ENCODE peak calls at places on chromosomes 2 and 18, in seven cellular contexts. S, U, W, M, A, Q and T are unnamed samples.

GRCh38 chr2:222891890-222892289 is 31.1 kb downstream of the ACSL3 start:
- DNase-seq in S (no peak), U (no peak), W (no peak), M (no peak), A (no peak), Q (no peak), T (no peak)

GRCh38 chr2:128651000-128651399 is 332.3 kb upstream of the HS6ST1 start:
- DNase-seq in S (no peak), U (no peak), W (no peak), M (no peak), A (no peak), Q (no peak), T (no peak)

GRCh38 chr2:122830157-122830556 is 1074.7 kb downstream of the TSN start:
- DNase-seq in S (no peak), U (no peak), W (no peak), M (no peak), A (no peak), Q (no peak), T (no peak)

GRCh38 chr18:67475673-67476072 is 40.8 kb downstream of the DSEL start:
- DNase-seq in S (no peak), U (peak), W (no peak), M (no peak), A (no peak), Q (no peak), T (no peak)

GRCh38 chr2:161063074-161063945 is 96.9 kb upstream of the TANK start:
- DNase-seq in S (peak), U (peak), W (peak), M (peak), A (peak), Q (peak), T (peak)

GRCh38 chr18:51447351-51447896 is 249.9 kb upstream of the MEX3C start:
- DNase-seq in S (no peak), U (no peak), W (no peak), M (no peak), A (no peak), Q (no peak), T (peak)

GRCh38 chr18:6757966-6758365 is 28.4 kb downstream of the ARHGAP28 start:
- DNase-seq in S (peak), U (peak), W (no peak), M (no peak), A (peak), Q (no peak), T (no peak)

GRCh38 chr2:158755738-158756137 is 39.4 kb upstream of the DAPL1 start:
- DNase-seq in S (no peak), U (no peak), W (no peak), M (no peak), A (no peak), Q (peak), T (no peak)

GRCh38 chr18:9094307-9095226 is 7.9 kb upstream of the NDUFV2 start:
- DNase-seq in S (peak), U (peak), W (peak), M (no peak), A (peak), Q (no peak), T (no peak)

GRCh38 chr2:69994166-69994565 is 32.7 kb upstream of the ASPRV1 start:
- DNase-seq in S (no peak), U (no peak), W (no peak), M (peak), A (no peak), Q (no peak), T (no peak)

GRCh38 chr2:47551800-47552525 is 149.0 kb downstream of the MSH2 start:
- DNase-seq in S (no peak), U (no peak), W (no peak), M (no peak), A (no peak), Q (no peak), T (no peak)

DNA sequence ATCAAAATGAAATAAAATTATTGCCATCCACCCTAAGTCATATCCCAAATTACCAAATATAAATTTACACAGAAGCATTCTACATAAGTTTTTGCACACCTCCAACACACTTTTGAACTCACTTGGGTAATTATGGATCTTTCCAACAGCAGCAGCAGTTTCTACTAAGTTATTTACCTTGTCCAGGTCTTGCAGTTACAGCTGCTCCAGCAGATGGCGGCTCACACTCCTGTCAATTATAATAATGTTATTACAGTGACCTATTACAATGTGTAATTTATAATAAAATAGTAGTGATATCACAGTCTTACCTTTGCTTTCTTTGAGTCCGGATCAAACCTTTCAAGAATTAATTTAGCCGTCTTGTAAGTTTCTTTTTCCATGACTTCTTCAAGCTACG is 37.9 kb downstream of the LNPK start:
- DNase-seq in S (no peak), U (no peak), W (no peak), M (no peak), A (no peak), Q (no peak), T (no peak)
- TF ChIP-seq CTCF in S (peak), U (no peak), W (peak), M (peak), A (no peak), Q (peak), T (no peak)

GRCh38 chr2:63697160-63697559 is 108.4 kb downstream of the MDH1 start:
- DNase-seq in S (no peak), U (no peak), W (no peak), M (no peak), A (no peak), Q (no peak), T (no peak)

GRCh38 chr2:63695583-63695982 is 106.8 kb downstream of the MDH1 start:
- DNase-seq in S (no peak), U (no peak), W (no peak), M (no peak), A (no peak), Q (no peak), T (no peak)

GRCh38 chr2:63696496-63696895 is 107.7 kb downstream of the MDH1 start:
- DNase-seq in S (no peak), U (no peak), W (no peak), M (no peak), A (no peak), Q (no peak), T (no peak)

DNA sequence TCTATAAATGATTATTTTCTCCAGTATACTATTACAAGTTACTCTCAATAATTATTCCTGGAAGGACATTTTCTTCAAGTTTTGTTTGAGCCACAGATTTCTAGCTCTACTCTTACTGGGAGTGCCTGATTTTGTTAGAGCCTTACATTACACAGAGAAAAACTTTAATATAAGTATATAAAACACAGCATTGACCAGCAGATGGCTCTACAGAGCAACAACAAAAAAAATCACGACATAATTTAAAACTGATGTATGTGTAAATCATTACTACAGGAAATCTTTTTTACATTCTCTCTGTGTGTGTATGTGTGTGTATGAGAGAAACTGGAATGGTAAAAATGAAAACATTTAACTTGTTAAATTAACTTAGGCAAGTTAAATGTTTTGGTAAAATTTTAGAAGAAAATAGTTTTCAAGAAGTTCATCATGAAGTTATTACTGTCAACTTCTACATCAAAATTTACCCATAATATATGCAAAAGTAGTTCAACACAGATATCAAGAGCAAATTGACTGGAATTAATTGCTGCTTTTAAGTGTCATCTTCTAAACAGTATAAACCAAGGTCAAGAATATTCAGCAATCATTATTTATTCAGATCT is 103.3 kb downstream of the MDH1 start:
- DNase-seq in S (peak), U (no peak), W (peak), M (no peak), A (peak), Q (peak), T (no peak)
- TF ChIP-seq CTCF in S (peak), U (peak), W (peak), M (peak), A (peak), Q (peak), T (peak)

GRCh38 chr2:218366621-218367414 is 10.2 kb downstream of the CATIP start:
- DNase-seq in S (no peak), U (no peak), W (no peak), M (no peak), A (no peak), Q (no peak), T (no peak)

GRCh38 chr2:218368150-218368528 is 11.5 kb downstream of the CATIP start:
- DNase-seq in S (no peak), U (no peak), W (no peak), M (no peak), A (no peak), Q (no peak), T (no peak)

GRCh38 chr2:218369374-218369773 is 12.7 kb upstream of the SLC11A1 start:
- DNase-seq in S (no peak), U (no peak), W (no peak), M (no peak), A (no peak), Q (no peak), T (no peak)

GRCh38 chr2:218368621-218369153 is 12.0 kb downstream of the CATIP start:
- DNase-seq in S (peak), U (no peak), W (no peak), M (no peak), A (no peak), Q (peak), T (no peak)

DNA sequence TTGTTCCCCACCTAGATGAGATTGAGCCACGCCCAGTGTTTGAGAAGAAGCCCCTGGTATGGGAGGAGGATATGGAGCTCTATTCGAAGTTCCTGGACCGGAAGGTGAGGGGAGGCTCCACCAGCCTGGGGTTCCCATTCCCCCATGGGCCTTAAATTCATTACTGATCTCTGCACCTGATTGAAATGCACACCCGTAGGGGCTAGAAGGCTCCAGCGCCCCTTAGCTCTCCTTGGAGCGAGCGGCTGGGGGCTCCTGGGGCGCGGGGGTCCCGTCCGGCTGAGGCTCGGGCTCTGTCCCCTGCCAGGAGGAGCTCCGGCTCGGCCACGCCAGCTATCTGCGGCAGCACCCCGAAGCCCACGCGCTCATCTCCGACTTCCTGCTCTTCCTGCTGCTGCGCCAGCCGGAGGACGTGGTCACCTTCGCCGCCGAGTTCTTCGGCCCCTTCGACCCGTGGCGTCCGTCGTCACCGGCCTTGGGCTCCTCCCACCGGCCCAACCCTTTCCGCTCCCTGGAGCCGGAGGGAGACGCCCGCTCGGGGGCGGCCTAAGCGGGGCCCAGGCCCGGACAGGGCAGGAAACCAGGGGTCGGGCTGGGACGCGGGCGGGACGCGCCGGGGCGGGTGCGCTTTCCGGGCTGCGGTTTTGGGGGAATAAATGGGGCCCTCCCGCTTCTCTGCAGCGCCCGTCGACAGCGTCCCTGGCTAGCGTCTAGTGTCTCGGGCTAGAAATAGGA is 10.9 kb downstream of the CATIP start:
- DNase-seq in S (no peak), U (no peak), W (peak), M (no peak), A (peak), Q (peak), T (peak)
- TF ChIP-seq CTCF in S (no peak), U (no peak), W (no peak), M (no peak), A (no peak), Q (no peak), T (no peak)

DNA sequence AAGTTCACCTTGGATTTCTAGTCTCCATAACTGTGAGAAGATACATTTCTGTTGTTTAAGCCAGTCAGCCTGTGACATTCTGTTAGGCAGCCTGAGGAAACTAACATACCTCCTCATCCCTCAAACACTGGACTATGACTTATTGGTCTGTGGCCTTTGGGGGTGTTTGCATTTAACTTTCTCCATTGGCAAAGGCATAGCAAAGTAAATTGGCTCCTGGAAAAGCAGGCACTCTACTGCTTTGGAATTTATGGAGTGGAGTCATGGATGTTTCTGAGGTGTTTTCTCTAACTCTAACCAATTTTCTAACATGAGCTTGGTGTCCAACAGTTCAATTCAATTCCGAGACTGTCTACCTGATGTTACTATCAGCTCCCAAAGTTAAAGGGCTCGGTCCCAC is 48.9 kb upstream of the CTLA4 start:
- DNase-seq in S (no peak), U (no peak), W (no peak), M (no peak), A (no peak), Q (no peak), T (no peak)
- TF ChIP-seq CTCF in S (no peak), U (no peak), W (no peak), M (no peak), A (no peak), Q (no peak), T (no peak)

GRCh38 chr2:32228181-32228580 is 36.5 kb downstream of the NLRC4 start:
- DNase-seq in S (no peak), U (no peak), W (no peak), M (no peak), A (no peak), Q (no peak), T (no peak)
- TF ChIP-seq CTCF in S (no peak), U (no peak), W (no peak), M (no peak), A (no peak), Q (no peak), T (no peak)

GRCh38 chr2:165793779-165794519 is at the start of gene GALNT3:
- DNase-seq in S (no peak), U (no peak), W (no peak), M (peak), A (no peak), Q (peak), T (peak)
- TF ChIP-seq CTCF in S (no peak), U (no peak), W (no peak), M (no peak), A (no peak), Q (no peak), T (no peak)

DNA sequence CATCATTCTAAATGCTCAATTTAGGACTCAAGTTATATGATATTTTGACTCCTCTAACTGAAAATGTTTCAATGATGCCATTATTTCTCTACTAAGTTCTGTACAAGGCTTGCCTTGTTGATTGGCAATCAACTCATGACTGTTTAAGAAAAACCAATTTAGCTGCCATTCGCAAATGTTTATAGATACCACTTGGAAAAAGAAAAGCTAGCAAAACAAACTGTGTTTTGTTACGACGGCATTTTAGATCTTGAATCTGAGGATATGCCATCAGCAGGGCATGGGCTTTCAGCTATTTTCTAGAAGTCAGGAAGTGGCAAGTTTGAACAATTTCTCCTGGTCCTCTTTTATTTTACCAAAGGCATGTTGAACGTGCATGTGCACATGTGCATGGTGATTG is 65.3 kb downstream of the MREG start:
- DNase-seq in S (no peak), U (no peak), W (no peak), M (no peak), A (no peak), Q (no peak), T (no peak)
- TF ChIP-seq CTCF in S (no peak), U (no peak), W (no peak), M (no peak), A (no peak), Q (no peak), T (no peak)